ENCODE peak calls at places on chromosomes 4 and X, in seven cellular contexts. One of them, this sample, is unnamed.

GRCh38 chr4:39339968-39340367 is 26.2 kb downstream of the RFC1 start:
- DNase-seq in WTC11: no peak
- DNase-seq in A549: no peak
- DNase-seq in fibroblast of mammary gland: no peak
- DNase-seq in AG04450: no peak
- DNase-seq in cardiac muscle cell: no peak
- DNase-seq in brain microvascular endothelial cell: no peak
- DNase-seq in this sample: no peak

GRCh38 chrX:110119480-110119879 is 116.6 kb downstream of the TMEM164 start:
- DNase-seq in WTC11: no peak
- DNase-seq in A549: no peak
- DNase-seq in fibroblast of mammary gland: no peak
- DNase-seq in AG04450: no peak
- DNase-seq in cardiac muscle cell: no peak
- DNase-seq in brain microvascular endothelial cell: no peak
- DNase-seq in this sample: no peak

GRCh38 chr4:113384600-113384999 is 335.1 kb downstream of the ANK2 start:
- DNase-seq in WTC11: no peak
- DNase-seq in A549: no peak
- DNase-seq in fibroblast of mammary gland: peak
- DNase-seq in AG04450: no peak
- DNase-seq in cardiac muscle cell: no peak
- DNase-seq in brain microvascular endothelial cell: no peak
- DNase-seq in this sample: no peak

GRCh38 chrX:31845003-31845402 is 773.2 kb upstream of the FTHL17 start:
- DNase-seq in WTC11: no peak
- DNase-seq in A549: no peak
- DNase-seq in fibroblast of mammary gland: no peak
- DNase-seq in AG04450: no peak
- DNase-seq in cardiac muscle cell: no peak
- DNase-seq in brain microvascular endothelial cell: peak
- DNase-seq in this sample: no peak

GRCh38 chr4:173074501-173074946 is 94.1 kb upstream of the GALNT7 start:
- DNase-seq in WTC11: peak
- DNase-seq in A549: peak
- DNase-seq in fibroblast of mammary gland: peak
- DNase-seq in AG04450: peak
- DNase-seq in cardiac muscle cell: no peak
- DNase-seq in brain microvascular endothelial cell: peak
- DNase-seq in this sample: no peak

GRCh38 chrX:108245462-108245861 is 153.9 kb downstream of the ATG4A start:
- DNase-seq in WTC11: no peak
- DNase-seq in A549: peak
- DNase-seq in fibroblast of mammary gland: no peak
- DNase-seq in AG04450: no peak
- DNase-seq in cardiac muscle cell: no peak
- DNase-seq in brain microvascular endothelial cell: no peak
- DNase-seq in this sample: no peak

GRCh38 chr4:113222431-113222979 is 173.1 kb downstream of the ANK2 start:
- DNase-seq in WTC11: no peak
- DNase-seq in A549: no peak
- DNase-seq in fibroblast of mammary gland: peak
- DNase-seq in AG04450: no peak
- DNase-seq in cardiac muscle cell: no peak
- DNase-seq in brain microvascular endothelial cell: peak
- DNase-seq in this sample: no peak

GRCh38 chr4:155481150-155481549 is 104.4 kb upstream of the MAP9 start:
- DNase-seq in WTC11: no peak
- DNase-seq in A549: no peak
- DNase-seq in fibroblast of mammary gland: no peak
- DNase-seq in AG04450: no peak
- DNase-seq in cardiac muscle cell: no peak
- DNase-seq in brain microvascular endothelial cell: no peak
- DNase-seq in this sample: no peak

GRCh38 chr4:52612341-52612740 is 46.8 kb downstream of the USP46 start:
- DNase-seq in WTC11: no peak
- DNase-seq in A549: no peak
- DNase-seq in fibroblast of mammary gland: no peak
- DNase-seq in AG04450: no peak
- DNase-seq in cardiac muscle cell: no peak
- DNase-seq in brain microvascular endothelial cell: no peak
- DNase-seq in this sample: no peak

GRCh38 chrX:17448188-17448587 is 73.2 kb downstream of the NHS start:
- DNase-seq in WTC11: no peak
- DNase-seq in A549: no peak
- DNase-seq in fibroblast of mammary gland: no peak
- DNase-seq in AG04450: no peak
- DNase-seq in cardiac muscle cell: no peak
- DNase-seq in brain microvascular endothelial cell: no peak
- DNase-seq in this sample: no peak

GRCh38 chr4:54499308-54500074 is 158.3 kb upstream of the KIT start:
- DNase-seq in WTC11: no peak
- DNase-seq in A549: no peak
- DNase-seq in fibroblast of mammary gland: no peak
- DNase-seq in AG04450: no peak
- DNase-seq in cardiac muscle cell: no peak
- DNase-seq in brain microvascular endothelial cell: peak
- DNase-seq in this sample: no peak

GRCh38 chr4:108287834-108288413 is 119.2 kb upstream of the LEF1 start:
- DNase-seq in WTC11: no peak
- DNase-seq in A549: no peak
- DNase-seq in fibroblast of mammary gland: no peak
- DNase-seq in AG04450: no peak
- DNase-seq in cardiac muscle cell: no peak
- DNase-seq in brain microvascular endothelial cell: no peak
- DNase-seq in this sample: no peak

GRCh38 chr4:76856183-76856969 is 41.6 kb downstream of the SOWAHB start:
- DNase-seq in WTC11: no peak
- DNase-seq in A549: peak
- DNase-seq in fibroblast of mammary gland: peak
- DNase-seq in AG04450: peak
- DNase-seq in cardiac muscle cell: peak
- DNase-seq in brain microvascular endothelial cell: peak
- DNase-seq in this sample: no peak

GRCh38 chr4:86924805-86925204 is 10.0 kb upstream of the AFF1 start:
- DNase-seq in WTC11: no peak
- DNase-seq in A549: peak
- DNase-seq in fibroblast of mammary gland: peak
- DNase-seq in AG04450: no peak
- DNase-seq in cardiac muscle cell: no peak
- DNase-seq in brain microvascular endothelial cell: peak
- DNase-seq in this sample: no peak

GRCh38 chrX:104961926-104962325 is 258.6 kb downstream of the TEX13A start:
- DNase-seq in WTC11: no peak
- DNase-seq in A549: no peak
- DNase-seq in fibroblast of mammary gland: no peak
- DNase-seq in AG04450: no peak
- DNase-seq in cardiac muscle cell: no peak
- DNase-seq in brain microvascular endothelial cell: no peak
- DNase-seq in this sample: no peak

GRCh38 chrX:12297353-12297752 is 159.1 kb downstream of the FRMPD4 start:
- DNase-seq in WTC11: no peak
- DNase-seq in A549: no peak
- DNase-seq in fibroblast of mammary gland: no peak
- DNase-seq in AG04450: no peak
- DNase-seq in cardiac muscle cell: no peak
- DNase-seq in brain microvascular endothelial cell: no peak
- DNase-seq in this sample: no peak

GRCh38 chr4:158458271-158458895 is 63.3 kb upstream of the RXFP1 start:
- DNase-seq in WTC11: no peak
- DNase-seq in A549: no peak
- DNase-seq in fibroblast of mammary gland: no peak
- DNase-seq in AG04450: no peak
- DNase-seq in cardiac muscle cell: no peak
- DNase-seq in brain microvascular endothelial cell: no peak
- DNase-seq in this sample: no peak

GRCh38 chrX:153477039-153477438 is 6.7 kb upstream of the HAUS7 start:
- DNase-seq in WTC11: no peak
- DNase-seq in A549: no peak
- DNase-seq in fibroblast of mammary gland: peak
- DNase-seq in AG04450: no peak
- DNase-seq in cardiac muscle cell: no peak
- DNase-seq in brain microvascular endothelial cell: no peak
- DNase-seq in this sample: no peak
- TF ChIP-seq CTCF in WTC11: no peak
- TF ChIP-seq CTCF in A549: no peak
- TF ChIP-seq CTCF in fibroblast of mammary gland: no peak
- TF ChIP-seq CTCF in AG04450: no peak
- TF ChIP-seq CTCF in cardiac muscle cell: no peak
- TF ChIP-seq CTCF in brain microvascular endothelial cell: no peak
- TF ChIP-seq CTCF in this sample: no peak

GRCh38 chrX:24148118-24148517 is 1.4 kb upstream of the ZFX start:
- DNase-seq in WTC11: no peak
- DNase-seq in A549: no peak
- DNase-seq in fibroblast of mammary gland: no peak
- DNase-seq in AG04450: no peak
- DNase-seq in cardiac muscle cell: no peak
- DNase-seq in brain microvascular endothelial cell: no peak
- DNase-seq in this sample: no peak

GRCh38 chrX:24151513-24151912 is 2.0 kb downstream of the ZFX start:
- DNase-seq in WTC11: no peak
- DNase-seq in A549: peak
- DNase-seq in fibroblast of mammary gland: no peak
- DNase-seq in AG04450: no peak
- DNase-seq in cardiac muscle cell: no peak
- DNase-seq in brain microvascular endothelial cell: no peak
- DNase-seq in this sample: no peak

GRCh38 chrX:24148535-24149345 is 789 bp upstream of the ZFX start:
- DNase-seq in WTC11: peak
- DNase-seq in A549: peak
- DNase-seq in fibroblast of mammary gland: peak
- DNase-seq in AG04450: no peak
- DNase-seq in cardiac muscle cell: no peak
- DNase-seq in brain microvascular endothelial cell: no peak
- DNase-seq in this sample: no peak

GRCh38 chrX:24150051-24150790 is 692 bp downstream of the ZFX start:
- DNase-seq in WTC11: peak
- DNase-seq in A549: peak
- DNase-seq in fibroblast of mammary gland: peak
- DNase-seq in AG04450: peak
- DNase-seq in cardiac muscle cell: peak
- DNase-seq in brain microvascular endothelial cell: peak
- DNase-seq in this sample: peak

DNA sequence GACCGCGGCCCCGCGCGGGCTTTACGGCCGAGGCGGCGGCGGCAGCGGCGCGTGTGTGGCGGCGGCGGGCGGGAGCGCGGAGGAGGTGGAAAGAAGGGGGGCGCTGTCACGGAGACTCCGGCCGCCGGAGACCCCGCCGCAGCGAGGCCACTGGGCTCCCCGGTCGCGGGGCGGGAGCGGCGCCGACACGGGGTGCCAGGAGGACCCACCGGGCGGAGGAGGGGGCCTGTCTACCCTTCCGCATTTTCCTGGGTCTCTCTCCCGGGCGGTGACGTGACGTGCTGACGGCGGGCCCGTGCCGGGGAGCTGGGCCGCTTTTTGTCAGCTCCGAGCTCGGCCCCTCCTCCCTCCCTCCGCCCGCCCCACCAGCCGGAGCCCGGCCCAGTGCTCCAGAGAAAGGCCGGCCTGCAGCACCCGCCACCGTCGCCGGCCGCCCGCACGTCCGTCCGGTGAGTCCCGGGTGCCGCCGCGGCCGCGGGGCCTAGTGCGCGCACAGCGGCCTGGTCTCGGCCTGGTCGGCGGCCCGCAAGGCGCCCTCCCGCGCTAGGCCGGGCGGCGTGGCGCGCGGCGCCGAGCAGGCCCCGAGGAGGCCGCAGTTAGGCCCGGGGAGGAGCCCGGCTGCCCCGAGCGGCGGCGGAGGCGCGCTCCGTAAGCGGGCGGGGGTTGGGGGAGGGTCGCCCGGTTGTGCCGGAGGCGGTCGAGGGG is at the start of gene ZFX:
- DNase-seq in WTC11: peak
- DNase-seq in A549: peak
- DNase-seq in fibroblast of mammary gland: peak
- DNase-seq in AG04450: no peak
- DNase-seq in cardiac muscle cell: peak
- DNase-seq in brain microvascular endothelial cell: peak
- DNase-seq in this sample: peak
- TF ChIP-seq CTCF in WTC11: no peak
- TF ChIP-seq CTCF in A549: peak
- TF ChIP-seq CTCF in fibroblast of mammary gland: no peak
- TF ChIP-seq CTCF in AG04450: no peak
- TF ChIP-seq CTCF in cardiac muscle cell: no peak
- TF ChIP-seq CTCF in brain microvascular endothelial cell: no peak
- TF ChIP-seq CTCF in this sample: no peak

GRCh38 chr4:46931981-46932380 is 22.9 kb upstream of the COX7B2 start:
- DNase-seq in WTC11: peak
- DNase-seq in A549: peak
- DNase-seq in fibroblast of mammary gland: peak
- DNase-seq in AG04450: no peak
- DNase-seq in cardiac muscle cell: peak
- DNase-seq in brain microvascular endothelial cell: peak
- DNase-seq in this sample: peak

GRCh38 chr4:46933686-46934085 is 24.6 kb upstream of the COX7B2 start:
- DNase-seq in WTC11: no peak
- DNase-seq in A549: no peak
- DNase-seq in fibroblast of mammary gland: no peak
- DNase-seq in AG04450: no peak
- DNase-seq in cardiac muscle cell: no peak
- DNase-seq in brain microvascular endothelial cell: no peak
- DNase-seq in this sample: no peak

GRCh38 chr4:46934731-46935130 is 25.7 kb upstream of the COX7B2 start:
- DNase-seq in WTC11: no peak
- DNase-seq in A549: no peak
- DNase-seq in fibroblast of mammary gland: no peak
- DNase-seq in AG04450: no peak
- DNase-seq in cardiac muscle cell: no peak
- DNase-seq in brain microvascular endothelial cell: no peak
- DNase-seq in this sample: no peak

GRCh38 chr4:46937493-46937892 is 28.4 kb upstream of the COX7B2 start:
- DNase-seq in WTC11: no peak
- DNase-seq in A549: no peak
- DNase-seq in fibroblast of mammary gland: peak
- DNase-seq in AG04450: no peak
- DNase-seq in cardiac muscle cell: no peak
- DNase-seq in brain microvascular endothelial cell: no peak
- DNase-seq in this sample: no peak
- TF ChIP-seq CTCF in WTC11: no peak
- TF ChIP-seq CTCF in A549: no peak
- TF ChIP-seq CTCF in fibroblast of mammary gland: peak
- TF ChIP-seq CTCF in AG04450: peak
- TF ChIP-seq CTCF in cardiac muscle cell: peak
- TF ChIP-seq CTCF in brain microvascular endothelial cell: no peak
- TF ChIP-seq CTCF in this sample: peak

GRCh38 chr4:175443547-175443946 is 368.5 kb downstream of the GPM6A start:
- DNase-seq in WTC11: no peak
- DNase-seq in A549: no peak
- DNase-seq in fibroblast of mammary gland: no peak
- DNase-seq in AG04450: no peak
- DNase-seq in cardiac muscle cell: no peak
- DNase-seq in brain microvascular endothelial cell: no peak
- DNase-seq in this sample: no peak
- TF ChIP-seq CTCF in WTC11: no peak
- TF ChIP-seq CTCF in A549: no peak
- TF ChIP-seq CTCF in fibroblast of mammary gland: peak
- TF ChIP-seq CTCF in AG04450: peak
- TF ChIP-seq CTCF in cardiac muscle cell: no peak
- TF ChIP-seq CTCF in brain microvascular endothelial cell: peak
- TF ChIP-seq CTCF in this sample: no peak

GRCh38 chr4:55736605-55737183 is 82.9 kb upstream of the EXOC1L start:
- DNase-seq in WTC11: no peak
- DNase-seq in A549: no peak
- DNase-seq in fibroblast of mammary gland: peak
- DNase-seq in AG04450: no peak
- DNase-seq in cardiac muscle cell: no peak
- DNase-seq in brain microvascular endothelial cell: no peak
- DNase-seq in this sample: no peak
- TF ChIP-seq CTCF in WTC11: peak
- TF ChIP-seq CTCF in A549: peak
- TF ChIP-seq CTCF in fibroblast of mammary gland: peak
- TF ChIP-seq CTCF in AG04450: peak
- TF ChIP-seq CTCF in cardiac muscle cell: peak
- TF ChIP-seq CTCF in brain microvascular endothelial cell: no peak
- TF ChIP-seq CTCF in this sample: peak